ENCODE peak calls at places on chromosome 21, in seven cellular contexts. Q, P, R, B, C, J and Y are unnamed samples.

GRCh38 chr21:42009018-42009830 is 936 bp downstream of the ZBTB21 start:
- DNase-seq in R (peak), P (peak), Q (peak), C (peak), J (peak), B (peak), Y (peak)

GRCh38 chr21:24375201-24375600 is 1232.1 kb downstream of the MRPL39 start:
- DNase-seq in P (no peak), Q (no peak), J (no peak), C (no peak), B (no peak), R (no peak), Y (no peak)

GRCh38 chr21:37365657-37366487 is 701 bp upstream of the DYRK1A start:
- DNase-seq in J (peak), P (peak), C (peak), R (no peak), Q (peak), B (peak), Y (peak)

GRCh38 chr21:15446193-15446592 is 283.6 kb upstream of the USP25 start:
- DNase-seq in Q (no peak), C (no peak), P (no peak), B (no peak), J (no peak), R (no peak), Y (no peak)

GRCh38 chr21:39788383-39788782 is 43.4 kb downstream of the IGSF5 start:
- DNase-seq in B (no peak), Q (peak), R (peak), C (peak), P (no peak), J (no peak), Y (peak)

GRCh38 chr21:45178072-45178608 is 103.8 kb downstream of the ADARB1 start:
- DNase-seq in C (no peak), Q (no peak), B (no peak), J (no peak), R (no peak), P (no peak), Y (no peak)

GRCh38 chr21:39311164-39311563 is 2.3 kb downstream of the BRWD1 start:
- DNase-seq in C (no peak), B (no peak), P (no peak), R (no peak), Q (no peak), J (no peak), Y (no peak)

GRCh38 chr21:39451332-39452206 is at the start of gene SH3BGR:
- DNase-seq in Q (no peak), J (no peak), C (no peak), P (no peak), B (no peak), R (peak), Y (peak)

GRCh38 chr21:25563399-25564116 is 43.7 kb downstream of the MRPL39 start:
- DNase-seq in J (no peak), P (no peak), Q (peak), C (no peak), B (no peak), R (no peak), Y (peak)

GRCh38 chr21:45456014-45456835 is 51.3 kb downstream of the COL18A1 start:
- DNase-seq in R (no peak), P (no peak), Q (no peak), B (no peak), J (no peak), C (no peak), Y (no peak)

GRCh38 chr21:41975391-41976272 is 21.8 kb upstream of the C2CD2 start:
- DNase-seq in R (peak), J (no peak), Q (no peak), P (no peak), B (no peak), C (no peak), Y (no peak)

GRCh38 chr21:14850394-14850793 is 214.4 kb downstream of the NRIP1 start:
- DNase-seq in B (no peak), J (no peak), C (no peak), Q (peak), R (no peak), P (no peak), Y (peak)

GRCh38 chr21:16082038-16082816 is 352.4 kb downstream of the USP25 start:
- DNase-seq in J (no peak), C (no peak), B (no peak), R (no peak), P (no peak), Q (peak), Y (no peak)

GRCh38 chr21:27827972-27828371 is 861.1 kb upstream of the ADAMTS5 start:
- DNase-seq in B (no peak), R (no peak), J (no peak), Q (no peak), P (no peak), C (no peak), Y (no peak)

GRCh38 chr21:42941696-42942085 is 16.3 kb upstream of the ERVH48-1 start:
- DNase-seq in Q (no peak), C (no peak), R (no peak), P (no peak), B (no peak), J (no peak), Y (no peak)

GRCh38 chr21:38833122-38833521 is 27.4 kb downstream of the ETS2 start:
- DNase-seq in R (no peak), Q (no peak), B (no peak), P (no peak), C (no peak), J (no peak), Y (no peak)

GRCh38 chr21:38989097-38989744 is 183.5 kb downstream of the ETS2 start:
- DNase-seq in B (no peak), P (no peak), C (no peak), R (no peak), Q (no peak), J (no peak), Y (no peak)

GRCh38 chr21:32800056-32800455 is 28.5 kb upstream of the PAXBP1 start:
- DNase-seq in P (no peak), Q (no peak), B (no peak), C (no peak), R (no peak), J (no peak), Y (no peak)

GRCh38 chr21:25385912-25386474 is 221.3 kb downstream of the MRPL39 start:
- DNase-seq in P (no peak), B (no peak), C (no peak), J (no peak), Q (peak), R (peak), Y (peak)